ENCODE peak calls at places on chromosomes 13 and 19, in nine cellular contexts. One of them, this sample, is unnamed.

GRCh38 chr13:20492641-20493040 is 33.0 kb downstream of the CRYL1 start:
- DNase-seq in tibial nerve: no peak
- DNase-seq in fibroblast of pulmonary artery: peak
- DNase-seq in left ventricle myocardium inferior: no peak
- DNase-seq in small intestine: peak
- DNase-seq in lung: no peak
- DNase-seq in astrocyte of the spinal cord: no peak
- DNase-seq in AG09309: no peak
- DNase-seq in fibroblast of lung: peak
- DNase-seq in this sample: peak

GRCh38 chr19:40445945-40446784 is 2.0 kb upstream of the SERTAD3 start:
- DNase-seq in tibial nerve: no peak
- DNase-seq in fibroblast of pulmonary artery: no peak
- DNase-seq in left ventricle myocardium inferior: no peak
- DNase-seq in small intestine: peak
- DNase-seq in lung: no peak
- DNase-seq in astrocyte of the spinal cord: no peak
- DNase-seq in AG09309: no peak
- DNase-seq in fibroblast of lung: no peak
- DNase-seq in this sample: peak

GRCh38 chr19:45955905-45956608 is 17.6 kb downstream of the NOVA2 start:
- DNase-seq in tibial nerve: peak
- DNase-seq in fibroblast of pulmonary artery: peak
- DNase-seq in left ventricle myocardium inferior: peak
- DNase-seq in small intestine: no peak
- DNase-seq in lung: peak
- DNase-seq in astrocyte of the spinal cord: peak
- DNase-seq in AG09309: no peak
- DNase-seq in fibroblast of lung: no peak
- DNase-seq in this sample: peak

GRCh38 chr19:8240274-8241229 is 31.4 kb downstream of the CERS4 start:
- DNase-seq in tibial nerve: peak
- DNase-seq in fibroblast of pulmonary artery: peak
- DNase-seq in left ventricle myocardium inferior: peak
- DNase-seq in small intestine: peak
- DNase-seq in lung: peak
- DNase-seq in astrocyte of the spinal cord: peak
- DNase-seq in AG09309: peak
- DNase-seq in fibroblast of lung: peak
- DNase-seq in this sample: peak

GRCh38 chr19:36103040-36103626 is 7.8 kb upstream of the OVOL3 start:
- DNase-seq in tibial nerve: no peak
- DNase-seq in fibroblast of pulmonary artery: no peak
- DNase-seq in left ventricle myocardium inferior: no peak
- DNase-seq in small intestine: no peak
- DNase-seq in lung: no peak
- DNase-seq in astrocyte of the spinal cord: no peak
- DNase-seq in AG09309: no peak
- DNase-seq in fibroblast of lung: no peak
- DNase-seq in this sample: no peak

GRCh38 chr13:33763021-33763420 is 54.9 kb upstream of the RFC3 start:
- DNase-seq in tibial nerve: no peak
- DNase-seq in fibroblast of pulmonary artery: peak
- DNase-seq in left ventricle myocardium inferior: no peak
- DNase-seq in small intestine: no peak
- DNase-seq in lung: no peak
- DNase-seq in astrocyte of the spinal cord: peak
- DNase-seq in AG09309: no peak
- DNase-seq in fibroblast of lung: no peak
- DNase-seq in this sample: no peak

GRCh38 chr19:22882797-22883196 is 50.7 kb downstream of the ZNF723 start:
- DNase-seq in tibial nerve: peak
- DNase-seq in fibroblast of pulmonary artery: peak
- DNase-seq in left ventricle myocardium inferior: no peak
- DNase-seq in small intestine: peak
- DNase-seq in lung: no peak
- DNase-seq in astrocyte of the spinal cord: peak
- DNase-seq in AG09309: no peak
- DNase-seq in fibroblast of lung: peak
- DNase-seq in this sample: peak

GRCh38 chr13:27367570-27367969 is 56.8 kb upstream of the GTF3A start:
- DNase-seq in tibial nerve: no peak
- DNase-seq in fibroblast of pulmonary artery: no peak
- DNase-seq in left ventricle myocardium inferior: no peak
- DNase-seq in small intestine: no peak
- DNase-seq in lung: no peak
- DNase-seq in astrocyte of the spinal cord: no peak
- DNase-seq in AG09309: no peak
- DNase-seq in fibroblast of lung: no peak
- DNase-seq in this sample: no peak

GRCh38 chr19:47510516-47511127 is 4.2 kb downstream of the NAPA start:
- DNase-seq in tibial nerve: no peak
- DNase-seq in fibroblast of pulmonary artery: no peak
- DNase-seq in left ventricle myocardium inferior: no peak
- DNase-seq in small intestine: no peak
- DNase-seq in lung: no peak
- DNase-seq in astrocyte of the spinal cord: no peak
- DNase-seq in AG09309: no peak
- DNase-seq in fibroblast of lung: no peak
- DNase-seq in this sample: no peak

GRCh38 chr19:52992109-52993004 is 21.4 kb upstream of the ERVV-1 start:
- DNase-seq in tibial nerve: no peak
- DNase-seq in fibroblast of pulmonary artery: peak
- DNase-seq in left ventricle myocardium inferior: peak
- DNase-seq in small intestine: no peak
- DNase-seq in lung: no peak
- DNase-seq in astrocyte of the spinal cord: peak
- DNase-seq in AG09309: no peak
- DNase-seq in fibroblast of lung: no peak
- DNase-seq in this sample: no peak

GRCh38 chr13:52713894-52714293 is 25.7 kb downstream of the CNMD start:
- DNase-seq in tibial nerve: peak
- DNase-seq in fibroblast of pulmonary artery: peak
- DNase-seq in left ventricle myocardium inferior: peak
- DNase-seq in small intestine: no peak
- DNase-seq in lung: peak
- DNase-seq in astrocyte of the spinal cord: no peak
- DNase-seq in AG09309: no peak
- DNase-seq in fibroblast of lung: no peak
- DNase-seq in this sample: no peak

GRCh38 chr19:369876-370275 is 25.3 kb upstream of the MIER2 start:
- DNase-seq in tibial nerve: no peak
- DNase-seq in fibroblast of pulmonary artery: no peak
- DNase-seq in left ventricle myocardium inferior: no peak
- DNase-seq in small intestine: no peak
- DNase-seq in lung: no peak
- DNase-seq in astrocyte of the spinal cord: no peak
- DNase-seq in AG09309: no peak
- DNase-seq in fibroblast of lung: no peak
- DNase-seq in this sample: no peak

GRCh38 chr19:21482863-21483276 is 22.5 kb upstream of the ZNF429 start:
- DNase-seq in tibial nerve: no peak
- DNase-seq in fibroblast of pulmonary artery: peak
- DNase-seq in left ventricle myocardium inferior: peak
- DNase-seq in small intestine: peak
- DNase-seq in lung: peak
- DNase-seq in astrocyte of the spinal cord: peak
- DNase-seq in AG09309: no peak
- DNase-seq in fibroblast of lung: peak
- DNase-seq in this sample: peak

GRCh38 chr13:86765462-86765861 is 905.7 kb upstream of the SLITRK5 start:
- DNase-seq in tibial nerve: no peak
- DNase-seq in fibroblast of pulmonary artery: no peak
- DNase-seq in left ventricle myocardium inferior: no peak
- DNase-seq in small intestine: no peak
- DNase-seq in lung: no peak
- DNase-seq in astrocyte of the spinal cord: no peak
- DNase-seq in AG09309: no peak
- DNase-seq in fibroblast of lung: no peak
- DNase-seq in this sample: no peak

GRCh38 chr19:13396256-13397080 is 109.8 kb downstream of the CACNA1A start:
- DNase-seq in tibial nerve: peak
- DNase-seq in fibroblast of pulmonary artery: peak
- DNase-seq in left ventricle myocardium inferior: peak
- DNase-seq in small intestine: peak
- DNase-seq in lung: peak
- DNase-seq in astrocyte of the spinal cord: peak
- DNase-seq in AG09309: peak
- DNase-seq in fibroblast of lung: peak
- DNase-seq in this sample: peak

GRCh38 chr19:27792576-27793127 is 1420.3 kb downstream of the UQCRFS1 start:
- DNase-seq in tibial nerve: no peak
- DNase-seq in fibroblast of pulmonary artery: no peak
- DNase-seq in left ventricle myocardium inferior: no peak
- DNase-seq in small intestine: no peak
- DNase-seq in lung: no peak
- DNase-seq in astrocyte of the spinal cord: no peak
- DNase-seq in AG09309: no peak
- DNase-seq in fibroblast of lung: no peak
- DNase-seq in this sample: no peak

GRCh38 chr19:24051516-24051915 is 35.5 kb upstream of the ZNF254 start:
- DNase-seq in tibial nerve: no peak
- DNase-seq in fibroblast of pulmonary artery: no peak
- DNase-seq in left ventricle myocardium inferior: no peak
- DNase-seq in small intestine: no peak
- DNase-seq in lung: no peak
- DNase-seq in astrocyte of the spinal cord: no peak
- DNase-seq in AG09309: no peak
- DNase-seq in fibroblast of lung: no peak
- DNase-seq in this sample: peak

GRCh38 chr19:41366089-41366488 is 2.1 kb upstream of the B9D2 start:
- DNase-seq in tibial nerve: no peak
- DNase-seq in fibroblast of pulmonary artery: no peak
- DNase-seq in left ventricle myocardium inferior: no peak
- DNase-seq in small intestine: no peak
- DNase-seq in lung: no peak
- DNase-seq in astrocyte of the spinal cord: no peak
- DNase-seq in AG09309: no peak
- DNase-seq in fibroblast of lung: no peak
- DNase-seq in this sample: no peak

GRCh38 chr13:45695198-45695730 is 6.9 kb upstream of the CBY2 start:
- DNase-seq in tibial nerve: no peak
- DNase-seq in fibroblast of pulmonary artery: no peak
- DNase-seq in left ventricle myocardium inferior: no peak
- DNase-seq in small intestine: no peak
- DNase-seq in lung: no peak
- DNase-seq in astrocyte of the spinal cord: no peak
- DNase-seq in AG09309: no peak
- DNase-seq in fibroblast of lung: no peak
- DNase-seq in this sample: no peak
- H3K4me3 ChIP-seq in tibial nerve: no peak
- H3K4me3 ChIP-seq in fibroblast of pulmonary artery: no peak
- H3K4me3 ChIP-seq in left ventricle myocardium inferior: no peak
- H3K4me3 ChIP-seq in small intestine: no peak
- H3K4me3 ChIP-seq in lung: no peak
- H3K4me3 ChIP-seq in astrocyte of the spinal cord: no peak
- H3K4me3 ChIP-seq in AG09309: no peak
- H3K4me3 ChIP-seq in fibroblast of lung: no peak
- H3K4me3 ChIP-seq in this sample: no peak

GRCh38 chr13:30376426-30377311 is 45.6 kb upstream of the UBE2L5 start:
- DNase-seq in tibial nerve: no peak
- DNase-seq in fibroblast of pulmonary artery: no peak
- DNase-seq in left ventricle myocardium inferior: no peak
- DNase-seq in small intestine: peak
- DNase-seq in lung: peak
- DNase-seq in astrocyte of the spinal cord: no peak
- DNase-seq in AG09309: no peak
- DNase-seq in fibroblast of lung: no peak
- DNase-seq in this sample: peak
- H3K4me3 ChIP-seq in tibial nerve: peak
- H3K4me3 ChIP-seq in fibroblast of pulmonary artery: no peak
- H3K4me3 ChIP-seq in left ventricle myocardium inferior: no peak
- H3K4me3 ChIP-seq in small intestine: no peak
- H3K4me3 ChIP-seq in lung: no peak
- H3K4me3 ChIP-seq in astrocyte of the spinal cord: no peak
- H3K4me3 ChIP-seq in AG09309: no peak
- H3K4me3 ChIP-seq in fibroblast of lung: no peak
- H3K4me3 ChIP-seq in this sample: no peak

GRCh38 chr19:16361254-16361653 is 36.6 kb downstream of the KLF2 start:
- DNase-seq in tibial nerve: no peak
- DNase-seq in fibroblast of pulmonary artery: no peak
- DNase-seq in left ventricle myocardium inferior: no peak
- DNase-seq in small intestine: no peak
- DNase-seq in lung: no peak
- DNase-seq in astrocyte of the spinal cord: no peak
- DNase-seq in AG09309: no peak
- DNase-seq in fibroblast of lung: peak
- DNase-seq in this sample: no peak
- H3K4me3 ChIP-seq in tibial nerve: no peak
- H3K4me3 ChIP-seq in fibroblast of pulmonary artery: no peak
- H3K4me3 ChIP-seq in left ventricle myocardium inferior: no peak
- H3K4me3 ChIP-seq in small intestine: no peak
- H3K4me3 ChIP-seq in lung: no peak
- H3K4me3 ChIP-seq in astrocyte of the spinal cord: no peak
- H3K4me3 ChIP-seq in AG09309: no peak
- H3K4me3 ChIP-seq in fibroblast of lung: no peak
- H3K4me3 ChIP-seq in this sample: no peak

GRCh38 chr19:38252935-38253691 is 3.1 kb downstream of the PPP1R14A start:
- DNase-seq in tibial nerve: no peak
- DNase-seq in fibroblast of pulmonary artery: peak
- DNase-seq in left ventricle myocardium inferior: peak
- DNase-seq in small intestine: no peak
- DNase-seq in lung: no peak
- DNase-seq in astrocyte of the spinal cord: no peak
- DNase-seq in AG09309: no peak
- DNase-seq in fibroblast of lung: peak
- DNase-seq in this sample: no peak

GRCh38 chr19:38251564-38252051 is 4.6 kb downstream of the PPP1R14A start:
- DNase-seq in tibial nerve: peak
- DNase-seq in fibroblast of pulmonary artery: peak
- DNase-seq in left ventricle myocardium inferior: peak
- DNase-seq in small intestine: peak
- DNase-seq in lung: no peak
- DNase-seq in astrocyte of the spinal cord: no peak
- DNase-seq in AG09309: no peak
- DNase-seq in fibroblast of lung: peak
- DNase-seq in this sample: peak

GRCh38 chr19:38252385-38252784 is 3.8 kb downstream of the PPP1R14A start:
- DNase-seq in tibial nerve: no peak
- DNase-seq in fibroblast of pulmonary artery: no peak
- DNase-seq in left ventricle myocardium inferior: no peak
- DNase-seq in small intestine: no peak
- DNase-seq in lung: no peak
- DNase-seq in astrocyte of the spinal cord: no peak
- DNase-seq in AG09309: no peak
- DNase-seq in fibroblast of lung: no peak
- DNase-seq in this sample: no peak

GRCh38 chr19:38253788-38254187 is 2.4 kb downstream of the PPP1R14A start:
- DNase-seq in tibial nerve: no peak
- DNase-seq in fibroblast of pulmonary artery: no peak
- DNase-seq in left ventricle myocardium inferior: no peak
- DNase-seq in small intestine: no peak
- DNase-seq in lung: no peak
- DNase-seq in astrocyte of the spinal cord: no peak
- DNase-seq in AG09309: no peak
- DNase-seq in fibroblast of lung: no peak
- DNase-seq in this sample: no peak

DNA sequence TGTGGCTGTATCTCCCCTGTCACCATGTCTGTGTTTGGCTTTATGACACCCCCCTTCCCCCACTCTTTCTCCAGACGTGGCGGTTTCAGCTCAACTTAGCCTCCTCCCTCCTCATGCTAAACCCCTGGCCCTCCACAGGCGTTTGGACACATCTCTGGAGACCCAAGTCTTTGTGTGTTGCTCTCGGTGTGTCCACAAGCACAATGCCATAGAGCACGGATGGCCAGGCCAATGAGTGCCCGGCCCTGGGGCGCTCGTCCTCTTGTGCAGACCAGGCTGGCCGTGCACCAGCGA is 468 bp downstream of the PPP1R14A start:
- DNase-seq in tibial nerve: no peak
- DNase-seq in fibroblast of pulmonary artery: no peak
- DNase-seq in left ventricle myocardium inferior: no peak
- DNase-seq in small intestine: no peak
- DNase-seq in lung: no peak
- DNase-seq in astrocyte of the spinal cord: no peak
- DNase-seq in AG09309: no peak
- DNase-seq in fibroblast of lung: no peak
- DNase-seq in this sample: no peak
- H3K4me3 ChIP-seq in tibial nerve: peak
- H3K4me3 ChIP-seq in fibroblast of pulmonary artery: peak
- H3K4me3 ChIP-seq in left ventricle myocardium inferior: peak
- H3K4me3 ChIP-seq in small intestine: peak
- H3K4me3 ChIP-seq in lung: peak
- H3K4me3 ChIP-seq in astrocyte of the spinal cord: peak
- H3K4me3 ChIP-seq in AG09309: no peak
- H3K4me3 ChIP-seq in fibroblast of lung: peak
- H3K4me3 ChIP-seq in this sample: peak